ENCODE peak calls at places on chromosomes 12 and 14, in six cellular contexts. Q, Y, N, L, U and W are unnamed samples.

GRCh38 chr12:12734054-12734453 is 16.9 kb downstream of the CDKN1B start:
- DNase-seq in Q (no peak), Y (no peak), N (no peak), L (peak), U (no peak), W (no peak)

GRCh38 chr12:94874986-94875312 is 128.5 kb downstream of the NDUFA12 start:
- DNase-seq in Q (no peak), Y (no peak), N (peak), L (no peak), U (no peak), W (no peak)

GRCh38 chr12:68779280-68779679 is 28.7 kb upstream of the MDM2 start:
- DNase-seq in Q (no peak), Y (no peak), N (no peak), L (no peak), U (no peak), W (no peak)

GRCh38 chr12:132216354-132216987 is 72.2 kb downstream of the NOC4L start:
- DNase-seq in Q (no peak), Y (no peak), N (no peak), L (no peak), U (no peak), W (peak)

GRCh38 chr14:61475316-61475715 is 153.9 kb downstream of the PRKCH start:
- DNase-seq in Q (no peak), Y (no peak), N (no peak), L (peak), U (no peak), W (peak)

GRCh38 chr12:111195316-111195715 is 173.6 kb downstream of the PHETA1 start:
- DNase-seq in Q (no peak), Y (no peak), N (no peak), L (no peak), U (no peak), W (no peak)

GRCh38 chr12:113086249-113087164 is 30.0 kb downstream of the DTX1 start:
- DNase-seq in Q (peak), Y (no peak), N (no peak), L (no peak), U (no peak), W (no peak)

GRCh38 chr12:49200882-49201594 is 12.2 kb upstream of the TUBA1A start:
- DNase-seq in Q (no peak), Y (no peak), N (peak), L (peak), U (no peak), W (peak)

GRCh38 chr14:50944647-50945413 is 547 bp upstream of the PYGL start:
- DNase-seq in Q (peak), Y (peak), N (peak), L (peak), U (peak), W (no peak)

GRCh38 chr14:54743382-54743781 is 159.2 kb downstream of the GCH1 start:
- DNase-seq in Q (no peak), Y (no peak), N (no peak), L (no peak), U (no peak), W (no peak)

GRCh38 chr12:59010948-59011347 is 90.6 kb upstream of the LRIG3 start:
- DNase-seq in Q (no peak), Y (no peak), N (no peak), L (no peak), U (no peak), W (no peak)

GRCh38 chr12:47305464-47305863 is 225.7 kb upstream of the AMIGO2 start:
- DNase-seq in Q (no peak), Y (no peak), N (no peak), L (no peak), U (no peak), W (no peak)

GRCh38 chr12:71871116-71871515 is 31.6 kb downstream of the TBC1D15 start:
- DNase-seq in Q (no peak), Y (no peak), N (no peak), L (peak), U (no peak), W (no peak)

GRCh38 chr12:96094201-96094600 is 58.8 kb upstream of the LTA4H start:
- DNase-seq in Q (no peak), Y (no peak), N (no peak), L (peak), U (no peak), W (no peak)

GRCh38 chr12:117013726-117014125 is 85.5 kb downstream of the TESC start:
- DNase-seq in Q (no peak), Y (no peak), N (no peak), L (peak), U (no peak), W (no peak)

GRCh38 chr14:77889971-77890442 is 90.1 kb downstream of the ADCK1 start:
- DNase-seq in Q (no peak), Y (peak), N (no peak), L (peak), U (no peak), W (no peak)

GRCh38 chr12:38162708-38163441 is 153.7 kb upstream of the ALG10B start:
- DNase-seq in Q (no peak), Y (no peak), N (no peak), L (no peak), U (no peak), W (no peak)

GRCh38 chr14:53054457-53054856 is 98.7 kb downstream of the DDHD1 start:
- DNase-seq in Q (no peak), Y (no peak), N (no peak), L (peak), U (no peak), W (no peak)

GRCh38 chr12:6376079-6376941 is 947 bp upstream of the SCNN1A start:
- DNase-seq in Q (peak), Y (peak), N (peak), L (peak), U (no peak), W (no peak)

GRCh38 chr14:37588956-37589737 is 5.9 kb downstream of the FOXA1 start:
- DNase-seq in Q (no peak), Y (no peak), N (no peak), L (no peak), U (no peak), W (no peak)

GRCh38 chr14:99194136-99194535 is 77.9 kb downstream of the BCL11B start:
- DNase-seq in Q (no peak), Y (no peak), N (no peak), L (no peak), U (no peak), W (no peak)

GRCh38 chr14:33745163-33745562 is 205.7 kb downstream of the EGLN3 start:
- DNase-seq in Q (no peak), Y (no peak), N (no peak), L (peak), U (no peak), W (no peak)

GRCh38 chr12:48601013-48601756 is 31.3 kb upstream of the LALBA start:
- DNase-seq in Q (no peak), Y (no peak), N (no peak), L (peak), U (no peak), W (no peak)

GRCh38 chr14:37124617-37125016 is 47.8 kb downstream of the SLC25A21 start:
- DNase-seq in Q (no peak), Y (no peak), N (no peak), L (no peak), U (no peak), W (no peak)

GRCh38 chr12:111841236-111841749 is 735 bp upstream of the MAPKAPK5 start:
- DNase-seq in Q (no peak), Y (no peak), N (no peak), L (peak), U (no peak), W (peak)

GRCh38 chr12:75784591-75784990 is 247.0 kb downstream of the PHLDA1 start:
- DNase-seq in Q (peak), Y (peak), N (peak), L (no peak), U (no peak), W (no peak)